ENCODE peak calls at places on chromosomes 1 and 21, in eight cellular contexts. One of them, this sample, is unnamed.

GRCh38 chr21:36629061-36629460 is 69.9 kb upstream of the SIM2 start:
- DNase-seq in spleen: no peak
- DNase-seq in CD8-positive, alpha-beta memory T cell: no peak
- DNase-seq in body of pancreas: no peak
- DNase-seq in mammary epithelial cell: no peak
- DNase-seq in dorsolateral prefrontal cortex: no peak
- DNase-seq in tibial nerve: no peak
- DNase-seq in mesenchymal stem cell: no peak
- DNase-seq in this sample: no peak

GRCh38 chr1:4375812-4376211 is 278.6 kb upstream of the AJAP1 start:
- DNase-seq in tibial nerve: no peak
- DNase-seq in mammary epithelial cell: no peak
- DNase-seq in body of pancreas: no peak
- DNase-seq in spleen: no peak
- DNase-seq in CD8-positive, alpha-beta memory T cell: no peak
- DNase-seq in mesenchymal stem cell: no peak
- DNase-seq in dorsolateral prefrontal cortex: no peak
- DNase-seq in this sample: no peak

GRCh38 chr1:202343652-202344349 is 2.1 kb upstream of the UBE2T start:
- DNase-seq in dorsolateral prefrontal cortex: no peak
- DNase-seq in body of pancreas: no peak
- DNase-seq in tibial nerve: no peak
- DNase-seq in CD8-positive, alpha-beta memory T cell: no peak
- DNase-seq in mesenchymal stem cell: peak; percentile 63
- DNase-seq in mammary epithelial cell: peak; percentile 27
- DNase-seq in spleen: no peak
- DNase-seq in this sample: no peak

GRCh38 chr21:15731243-15731613 is 1.4 kb downstream of the USP25 start:
- DNase-seq in dorsolateral prefrontal cortex: no peak
- DNase-seq in body of pancreas: no peak
- DNase-seq in spleen: no peak
- DNase-seq in tibial nerve: no peak
- DNase-seq in mesenchymal stem cell: peak; percentile 25
- DNase-seq in mammary epithelial cell: peak; percentile 51
- DNase-seq in CD8-positive, alpha-beta memory T cell: no peak
- DNase-seq in this sample: no peak

GRCh38 chr1:46488343-46489168 is 1.1 kb upstream of the DMBX1 start:
- DNase-seq in spleen: peak; percentile 21
- DNase-seq in CD8-positive, alpha-beta memory T cell: no peak
- DNase-seq in mammary epithelial cell: peak; percentile 45
- DNase-seq in dorsolateral prefrontal cortex: no peak
- DNase-seq in body of pancreas: no peak
- DNase-seq in mesenchymal stem cell: peak; percentile 33
- DNase-seq in tibial nerve: no peak
- DNase-seq in this sample: no peak

GRCh38 chr1:227942716-227943261 is 4.9 kb downstream of the WNT9A start:
- DNase-seq in mammary epithelial cell: no peak
- DNase-seq in mesenchymal stem cell: no peak
- DNase-seq in body of pancreas: no peak
- DNase-seq in spleen: peak; percentile 68
- DNase-seq in tibial nerve: no peak
- DNase-seq in dorsolateral prefrontal cortex: no peak
- DNase-seq in CD8-positive, alpha-beta memory T cell: no peak
- DNase-seq in this sample: no peak

GRCh38 chr1:3903141-3904005 is 3.3 kb upstream of the C1orf174 start:
- DNase-seq in mesenchymal stem cell: peak; percentile 8
- DNase-seq in spleen: peak; percentile 82
- DNase-seq in CD8-positive, alpha-beta memory T cell: no peak
- DNase-seq in dorsolateral prefrontal cortex: peak; percentile 40
- DNase-seq in tibial nerve: no peak
- DNase-seq in body of pancreas: peak; percentile 65
- DNase-seq in mammary epithelial cell: no peak
- DNase-seq in this sample: no peak

GRCh38 chr21:42010507-42011493 is 640 bp upstream of the ZBTB21 start:
- DNase-seq in CD8-positive, alpha-beta memory T cell: no peak
- DNase-seq in tibial nerve: no peak
- DNase-seq in body of pancreas: peak; percentile 34
- DNase-seq in mesenchymal stem cell: peak; percentile 38
- DNase-seq in dorsolateral prefrontal cortex: no peak
- DNase-seq in mammary epithelial cell: peak; percentile 37
- DNase-seq in spleen: peak; percentile 95
- DNase-seq in this sample: no peak

GRCh38 chr1:190479537-190479936 is 1.9 kb upstream of the BRINP3 start:
- DNase-seq in dorsolateral prefrontal cortex: no peak
- DNase-seq in mesenchymal stem cell: no peak
- DNase-seq in body of pancreas: no peak
- DNase-seq in spleen: no peak
- DNase-seq in CD8-positive, alpha-beta memory T cell: no peak
- DNase-seq in mammary epithelial cell: no peak
- DNase-seq in tibial nerve: no peak
- DNase-seq in this sample: no peak

GRCh38 chr1:89069955-89070354 is 4.9 kb upstream of the GBP1 start:
- DNase-seq in mesenchymal stem cell: peak; percentile 22
- DNase-seq in body of pancreas: no peak
- DNase-seq in spleen: no peak
- DNase-seq in mammary epithelial cell: no peak
- DNase-seq in CD8-positive, alpha-beta memory T cell: no peak
- DNase-seq in tibial nerve: no peak
- DNase-seq in dorsolateral prefrontal cortex: no peak
- DNase-seq in this sample: no peak

GRCh38 chr1:151606384-151606783 is 5.5 kb upstream of the SNX27 start:
- DNase-seq in mammary epithelial cell: peak; percentile 94
- DNase-seq in CD8-positive, alpha-beta memory T cell: no peak
- DNase-seq in spleen: no peak
- DNase-seq in body of pancreas: no peak
- DNase-seq in dorsolateral prefrontal cortex: no peak
- DNase-seq in mesenchymal stem cell: no peak
- DNase-seq in tibial nerve: no peak
- DNase-seq in this sample: no peak

GRCh38 chr21:42379425-42380215 is 13.3 kb upstream of the TFF1 start:
- DNase-seq in mammary epithelial cell: no peak
- DNase-seq in tibial nerve: no peak
- DNase-seq in dorsolateral prefrontal cortex: peak; percentile 28
- DNase-seq in mesenchymal stem cell: no peak
- DNase-seq in spleen: peak; percentile 69
- DNase-seq in body of pancreas: no peak
- DNase-seq in CD8-positive, alpha-beta memory T cell: no peak
- DNase-seq in this sample: no peak

GRCh38 chr1:209231476-209232156 is 351.9 kb upstream of the CAMK1G start:
- DNase-seq in CD8-positive, alpha-beta memory T cell: no peak
- DNase-seq in mesenchymal stem cell: no peak
- DNase-seq in mammary epithelial cell: no peak
- DNase-seq in body of pancreas: no peak
- DNase-seq in dorsolateral prefrontal cortex: no peak
- DNase-seq in tibial nerve: no peak
- DNase-seq in spleen: no peak
- DNase-seq in this sample: no peak

GRCh38 chr1:201495447-201496295 is 11.3 kb downstream of the CSRP1 start:
- DNase-seq in mammary epithelial cell: no peak
- DNase-seq in CD8-positive, alpha-beta memory T cell: no peak
- DNase-seq in body of pancreas: peak; percentile 59
- DNase-seq in tibial nerve: peak; percentile 72
- DNase-seq in spleen: no peak
- DNase-seq in mesenchymal stem cell: peak; percentile 89
- DNase-seq in dorsolateral prefrontal cortex: peak; percentile 92
- DNase-seq in this sample: no peak

GRCh38 chr1:37726191-37726590 is 33.9 kb downstream of the CDCA8 start:
- DNase-seq in mesenchymal stem cell: no peak
- DNase-seq in tibial nerve: no peak
- DNase-seq in mammary epithelial cell: no peak
- DNase-seq in dorsolateral prefrontal cortex: peak; percentile 76
- DNase-seq in CD8-positive, alpha-beta memory T cell: no peak
- DNase-seq in spleen: no peak
- DNase-seq in body of pancreas: no peak
- DNase-seq in this sample: no peak

GRCh38 chr1:37724575-37724974 is 32.3 kb downstream of the CDCA8 start:
- DNase-seq in body of pancreas: no peak
- DNase-seq in dorsolateral prefrontal cortex: no peak
- DNase-seq in CD8-positive, alpha-beta memory T cell: no peak
- DNase-seq in spleen: no peak
- DNase-seq in mammary epithelial cell: no peak
- DNase-seq in tibial nerve: no peak
- DNase-seq in mesenchymal stem cell: no peak
- DNase-seq in this sample: no peak

GRCh38 chr1:37726746-37727145 is 34.4 kb downstream of the CDCA8 start:
- DNase-seq in dorsolateral prefrontal cortex: no peak
- DNase-seq in tibial nerve: no peak
- DNase-seq in CD8-positive, alpha-beta memory T cell: no peak
- DNase-seq in spleen: no peak
- DNase-seq in mammary epithelial cell: no peak
- DNase-seq in mesenchymal stem cell: no peak
- DNase-seq in body of pancreas: no peak
- DNase-seq in this sample: no peak

GRCh38 chr1:37728416-37728815 is 36.1 kb downstream of the CDCA8 start:
- DNase-seq in body of pancreas: no peak
- DNase-seq in CD8-positive, alpha-beta memory T cell: no peak
- DNase-seq in tibial nerve: no peak
- DNase-seq in spleen: no peak
- DNase-seq in mammary epithelial cell: no peak
- DNase-seq in dorsolateral prefrontal cortex: no peak
- DNase-seq in mesenchymal stem cell: no peak
- DNase-seq in this sample: no peak

GRCh38 chr1:37727186-37727585 is 34.9 kb downstream of the CDCA8 start:
- DNase-seq in mammary epithelial cell: no peak
- DNase-seq in spleen: no peak
- DNase-seq in tibial nerve: no peak
- DNase-seq in CD8-positive, alpha-beta memory T cell: no peak
- DNase-seq in mesenchymal stem cell: no peak
- DNase-seq in dorsolateral prefrontal cortex: no peak
- DNase-seq in body of pancreas: no peak
- DNase-seq in this sample: no peak
- H3K27ac ChIP-seq in mammary epithelial cell: no peak overlapping the region
- H3K27ac ChIP-seq in spleen: no peak overlapping the region
- H3K27ac ChIP-seq in tibial nerve: no peak overlapping the region
- H3K27ac ChIP-seq in CD8-positive, alpha-beta memory T cell: no peak overlapping the region
- H3K27ac ChIP-seq in mesenchymal stem cell: no peak overlapping the region
- H3K27ac ChIP-seq in dorsolateral prefrontal cortex: peak overlapping the region; percentile 84
- H3K27ac ChIP-seq in body of pancreas: no peak overlapping the region
- H3K27ac ChIP-seq in this sample: no peak overlapping the region

GRCh38 chr1:179955731-179956130 is 1.1 kb downstream of the CEP350 start:
- DNase-seq in body of pancreas: no peak
- DNase-seq in dorsolateral prefrontal cortex: no peak
- DNase-seq in spleen: no peak
- DNase-seq in CD8-positive, alpha-beta memory T cell: no peak
- DNase-seq in mammary epithelial cell: no peak
- DNase-seq in tibial nerve: no peak
- DNase-seq in mesenchymal stem cell: no peak
- DNase-seq in this sample: no peak
- H3K4me3 ChIP-seq in body of pancreas: peak overlapping the region; percentile 99
- H3K4me3 ChIP-seq in dorsolateral prefrontal cortex: peak overlapping the region; percentile 87
- H3K4me3 ChIP-seq in spleen: peak overlapping the region; percentile 78
- H3K4me3 ChIP-seq in CD8-positive, alpha-beta memory T cell: peak overlapping the region; percentile 88
- H3K4me3 ChIP-seq in mammary epithelial cell: peak overlapping the region; percentile 94
- H3K4me3 ChIP-seq in tibial nerve: peak overlapping the region; percentile 77
- H3K4me3 ChIP-seq in mesenchymal stem cell: peak overlapping the region; percentile 84
- H3K4me3 ChIP-seq in this sample: peak overlapping the region; percentile 85

DNA sequence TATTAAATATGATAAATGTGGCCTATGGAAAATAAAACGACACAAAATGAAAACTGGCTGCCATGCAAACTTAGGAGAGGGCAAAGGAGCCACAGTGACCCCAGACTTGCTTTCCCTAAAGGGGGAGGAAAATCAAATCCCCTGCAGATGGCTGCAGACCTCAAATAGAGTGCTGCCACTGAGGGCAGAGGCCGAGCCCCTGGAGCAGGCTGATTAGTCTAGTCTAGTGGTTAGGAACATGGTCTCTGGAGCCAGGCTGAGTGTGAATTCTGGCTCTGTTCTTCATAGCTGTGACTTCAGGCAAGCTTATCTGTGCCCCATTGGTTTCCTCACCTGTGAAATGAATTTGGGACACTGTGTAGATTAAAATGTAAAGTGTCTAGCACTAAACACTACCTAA is 60.8 kb downstream of the ITPKB start:
- DNase-seq in mammary epithelial cell: no peak
- DNase-seq in tibial nerve: no peak
- DNase-seq in mesenchymal stem cell: no peak
- DNase-seq in CD8-positive, alpha-beta memory T cell: no peak
- DNase-seq in spleen: no peak
- DNase-seq in body of pancreas: no peak
- DNase-seq in dorsolateral prefrontal cortex: no peak
- DNase-seq in this sample: no peak
- H3K27ac ChIP-seq in mammary epithelial cell: no peak overlapping the region
- H3K27ac ChIP-seq in tibial nerve: peak overlapping the region; percentile 98
- H3K27ac ChIP-seq in mesenchymal stem cell: no peak overlapping the region
- H3K27ac ChIP-seq in CD8-positive, alpha-beta memory T cell: peak overlapping the region; percentile 72
- H3K27ac ChIP-seq in spleen: peak overlapping the region; percentile 89
- H3K27ac ChIP-seq in body of pancreas: no peak overlapping the region
- H3K27ac ChIP-seq in dorsolateral prefrontal cortex: no peak overlapping the region
- H3K27ac ChIP-seq in this sample: peak overlapping the region; percentile 69

GRCh38 chr1:220810179-220810653 is 23.5 kb downstream of the MTARC1 start:
- DNase-seq in mammary epithelial cell: no peak
- DNase-seq in body of pancreas: peak; percentile 87
- DNase-seq in mesenchymal stem cell: peak; percentile 86
- DNase-seq in dorsolateral prefrontal cortex: no peak
- DNase-seq in tibial nerve: peak; percentile 81
- DNase-seq in CD8-positive, alpha-beta memory T cell: peak; percentile 39
- DNase-seq in spleen: peak; percentile 94
- DNase-seq in this sample: peak; percentile 21
- H3K4me3 ChIP-seq in mammary epithelial cell: no peak overlapping the region
- H3K4me3 ChIP-seq in body of pancreas: no peak overlapping the region
- H3K4me3 ChIP-seq in mesenchymal stem cell: peak overlapping the region; percentile 67
- H3K4me3 ChIP-seq in dorsolateral prefrontal cortex: no peak overlapping the region
- H3K4me3 ChIP-seq in tibial nerve: peak overlapping the region; percentile 9
- H3K4me3 ChIP-seq in CD8-positive, alpha-beta memory T cell: no peak overlapping the region
- H3K4me3 ChIP-seq in spleen: no peak overlapping the region
- H3K4me3 ChIP-seq in this sample: no peak overlapping the region

GRCh38 chr1:182614796-182615451 is 10.7 kb upstream of the RGS16 start:
- DNase-seq in body of pancreas: peak; percentile 63
- DNase-seq in tibial nerve: peak; percentile 78
- DNase-seq in mesenchymal stem cell: peak; percentile 98
- DNase-seq in spleen: peak; percentile 89
- DNase-seq in mammary epithelial cell: peak; percentile 67
- DNase-seq in CD8-positive, alpha-beta memory T cell: peak; percentile 35
- DNase-seq in dorsolateral prefrontal cortex: peak; percentile 59
- DNase-seq in this sample: no peak

GRCh38 chr1:182617075-182617429 is 12.9 kb upstream of the RGS16 start:
- DNase-seq in dorsolateral prefrontal cortex: no peak
- DNase-seq in mesenchymal stem cell: no peak
- DNase-seq in tibial nerve: no peak
- DNase-seq in spleen: no peak
- DNase-seq in CD8-positive, alpha-beta memory T cell: no peak
- DNase-seq in mammary epithelial cell: no peak
- DNase-seq in body of pancreas: no peak
- DNase-seq in this sample: no peak

GRCh38 chr1:182617734-182618288 is 13.6 kb upstream of the RGS16 start:
- DNase-seq in spleen: no peak
- DNase-seq in dorsolateral prefrontal cortex: no peak
- DNase-seq in CD8-positive, alpha-beta memory T cell: no peak
- DNase-seq in body of pancreas: no peak
- DNase-seq in tibial nerve: no peak
- DNase-seq in mesenchymal stem cell: peak; percentile 58
- DNase-seq in mammary epithelial cell: peak; percentile 64
- DNase-seq in this sample: no peak

GRCh38 chr1:182616130-182617074 is 12.2 kb upstream of the RGS16 start:
- DNase-seq in tibial nerve: peak; percentile 61
- DNase-seq in spleen: peak; percentile 82
- DNase-seq in dorsolateral prefrontal cortex: no peak
- DNase-seq in body of pancreas: peak; percentile 80
- DNase-seq in CD8-positive, alpha-beta memory T cell: peak; percentile 82
- DNase-seq in mesenchymal stem cell: peak; percentile 41
- DNase-seq in mammary epithelial cell: peak; percentile 6
- DNase-seq in this sample: peak; percentile 65

GRCh38 chr1:182615468-182616129 is 11.4 kb upstream of the RGS16 start:
- DNase-seq in spleen: no peak
- DNase-seq in mammary epithelial cell: no peak
- DNase-seq in body of pancreas: no peak
- DNase-seq in dorsolateral prefrontal cortex: no peak
- DNase-seq in mesenchymal stem cell: peak; percentile 56
- DNase-seq in tibial nerve: peak; percentile 61
- DNase-seq in CD8-positive, alpha-beta memory T cell: peak; percentile 39
- DNase-seq in this sample: no peak
- H3K27ac ChIP-seq in spleen: peak overlapping the region; percentile 90
- H3K27ac ChIP-seq in mammary epithelial cell: no peak overlapping the region
- H3K27ac ChIP-seq in body of pancreas: peak overlapping the region; percentile 74
- H3K27ac ChIP-seq in dorsolateral prefrontal cortex: peak overlapping the region; percentile 84
- H3K27ac ChIP-seq in mesenchymal stem cell: peak overlapping the region; percentile 26
- H3K27ac ChIP-seq in tibial nerve: peak overlapping the region; percentile 93
- H3K27ac ChIP-seq in CD8-positive, alpha-beta memory T cell: no peak overlapping the region
- H3K27ac ChIP-seq in this sample: no peak overlapping the region

This sample was measured in CD8-positive, alpha-beta T cell.